ENCODE peak calls at places on chromosomes 4 and X, in nine cellular contexts. Y, W, T, D, I, Q, O, N and L are unnamed samples.

GRCh38 chrX:14235004-14235403 is 205.3 kb upstream of the GEMIN8 start:
- DNase-seq in Y (no peak), W (no peak), T (no peak), D (no peak), I (no peak), Q (no peak), O (no peak), N (no peak), L (no peak)

GRCh38 chrX:104564921-104565703 is 887 bp upstream of the IL1RAPL2 start:
- DNase-seq in Y (no peak), W (no peak), T (no peak), D (no peak), I (no peak), Q (no peak), O (no peak), N (no peak), L (no peak)

GRCh38 chr4:2806392-2807355 is 13.8 kb downstream of the SH3BP2 start:
- DNase-seq in Y (no peak), W (peak; percentile 74), T (no peak), D (peak; percentile 85), I (peak; percentile 55), Q (peak; percentile 84), O (no peak), N (peak; percentile 49), L (no peak)

GRCh38 chr4:66750273-66750672 is 795.0 kb downstream of the CENPC start:
- DNase-seq in Y (no peak), W (no peak), T (no peak), D (no peak), I (no peak), Q (no peak), O (no peak), N (no peak), L (no peak)

GRCh38 chrX:23332888-23333821 is 1.5 kb upstream of the PTCHD1 start:
- DNase-seq in Y (no peak), W (no peak), T (no peak), D (no peak), I (no peak), Q (no peak), O (peak; percentile 25), N (no peak), L (no peak)

GRCh38 chr4:107035711-107036601 is at the start of gene DKK2:
- DNase-seq in Y (no peak), W (peak; percentile 49), T (no peak), D (peak; percentile 46), I (peak; percentile 28), Q (peak; percentile 22), O (peak; percentile 45), N (peak; percentile 16), L (no peak)

GRCh38 chrX:44093431-44093830 is 120.2 kb upstream of the NDP start:
- DNase-seq in Y (no peak), W (no peak), T (no peak), D (no peak), I (no peak), Q (no peak), O (no peak), N (no peak), L (no peak)

GRCh38 chr4:99885063-99885664 is 9.1 kb downstream of the LAMTOR3 start:
- DNase-seq in Y (no peak), W (no peak), T (no peak), D (no peak), I (peak; percentile 38), Q (peak; percentile 62), O (peak; percentile 51), N (no peak), L (peak; percentile 16)

DNA sequence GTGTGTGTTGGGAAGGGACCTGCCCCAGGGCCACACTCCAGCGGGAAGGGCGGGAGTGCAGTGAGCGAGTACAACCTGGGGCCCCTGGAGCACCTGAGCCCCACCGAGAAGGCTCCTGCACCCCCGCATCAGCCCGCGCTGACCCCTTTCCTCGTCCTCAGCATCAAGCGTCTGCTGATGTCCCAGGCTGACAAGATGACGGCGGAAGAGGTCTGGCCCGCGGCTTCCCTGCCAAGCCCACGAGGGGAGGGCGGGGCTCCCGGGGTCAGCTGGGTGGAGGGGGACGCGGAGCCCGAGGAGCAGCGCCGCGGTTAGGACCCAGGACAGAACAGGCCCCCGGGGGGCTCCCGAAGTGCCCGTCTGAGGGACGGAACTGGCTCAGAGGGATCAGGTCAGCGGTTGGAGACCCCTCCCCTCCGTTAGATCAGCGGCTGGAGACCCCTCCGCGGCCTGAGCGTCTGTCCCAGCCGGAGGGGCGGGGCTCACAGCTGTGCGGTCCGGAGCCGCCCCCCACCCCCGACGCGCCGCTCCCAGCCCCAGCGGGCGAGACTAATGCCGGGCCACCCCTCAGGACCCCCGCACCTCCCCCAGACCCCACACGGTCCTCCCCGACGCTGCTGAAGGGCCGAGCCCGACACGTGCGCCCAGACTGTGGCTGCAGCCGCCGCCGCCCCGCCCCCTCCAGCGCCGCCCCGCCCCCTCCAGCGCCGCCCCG is 6.7 kb downstream of the MYL5 start:
- DNase-seq in Y (no peak), W (no peak), T (no peak), D (peak; percentile 81), I (no peak), Q (peak; percentile 54), O (peak; percentile 81), N (peak; percentile 63), L (no peak)
- H3K4me3 ChIP-seq in Y (peak overlapping the region; percentile 47), W (peak overlapping the region; percentile 61), T (peak overlapping the region; percentile 40), D (peak overlapping the region; percentile 67), I (peak overlapping the region; percentile 29), Q (peak overlapping the region; percentile 35), O (peak overlapping the region; percentile 60), N (peak overlapping the region; percentile 39), L (peak overlapping the region; percentile 41)

GRCh38 chrX:49270249-49270921 is 792 bp downstream of the PPP1R3F start:
- DNase-seq in Y (no peak), W (no peak), T (no peak), D (no peak), I (no peak), Q (peak; percentile 5), O (no peak), N (no peak), L (no peak)

GRCh38 chrX:49269768-49270248 is at the start of gene PPP1R3F:
- DNase-seq in Y (no peak), W (no peak), T (no peak), D (peak; percentile 50), I (no peak), Q (no peak), O (no peak), N (no peak), L (no peak)

GRCh38 chrX:49271341-49271740 is 1.7 kb downstream of the PPP1R3F start:
- DNase-seq in Y (no peak), W (no peak), T (no peak), D (no peak), I (no peak), Q (no peak), O (no peak), N (no peak), L (no peak)

GRCh38 chrX:49268702-49269009 is 937 bp upstream of the PPP1R3F start:
- DNase-seq in Y (no peak), W (no peak), T (no peak), D (no peak), I (no peak), Q (no peak), O (no peak), N (no peak), L (no peak)

DNA sequence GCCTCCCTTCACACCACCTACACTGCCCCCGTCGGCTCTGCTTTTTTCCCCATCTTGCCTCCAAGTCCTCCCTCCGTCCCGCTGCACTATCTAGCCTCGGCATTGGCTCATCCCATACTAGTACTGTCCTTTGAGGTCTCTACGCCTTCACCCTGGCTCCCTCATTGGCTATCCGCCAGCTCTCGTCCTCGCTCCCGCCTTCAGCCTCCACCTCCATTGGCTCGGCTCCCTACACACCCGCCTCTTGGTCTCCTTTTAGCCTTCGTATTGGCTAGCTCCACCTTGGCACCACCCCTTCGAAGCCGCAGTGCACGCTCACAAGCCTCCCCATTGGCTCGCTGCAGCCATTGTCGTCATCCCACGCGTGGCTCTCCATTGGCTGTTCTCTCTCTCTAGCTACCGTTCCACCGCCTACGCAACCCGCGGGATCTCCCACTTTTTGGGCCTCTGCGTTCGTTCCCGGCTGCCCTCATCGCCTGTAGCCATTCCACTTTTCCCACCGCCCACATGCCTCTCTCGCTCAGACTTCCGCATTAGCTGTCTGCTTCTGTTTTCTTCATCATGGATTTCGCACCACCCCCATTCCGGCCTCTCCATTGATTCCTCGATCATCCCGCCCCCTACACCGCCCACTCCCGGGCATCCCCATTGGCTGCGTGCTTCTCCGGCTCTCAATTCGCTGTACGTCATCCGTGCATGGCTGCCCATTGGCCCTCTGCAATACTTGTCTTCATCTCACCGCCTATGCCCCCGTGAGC is 404 bp upstream of the PPP1R3F start:
- DNase-seq in Y (peak; percentile 93), W (peak; percentile 95), T (peak; percentile 95), D (peak; percentile 96), I (peak; percentile 97), Q (peak; percentile 99), O (peak; percentile 94), N (peak; percentile 95), L (peak; percentile 89)
- TF ChIP-seq CTCF in Y (no peak), W (no peak), T (no peak), D (no peak), I (no peak), Q (no peak), O (no peak), N (no peak), L (no peak)

GRCh38 chrX:152450076-152450475 is 1.0 kb downstream of the GABRA3 start:
- DNase-seq in Y (no peak), W (no peak), T (no peak), D (no peak), I (no peak), Q (no peak), O (no peak), N (no peak), L (no peak)

GRCh38 chrX:152445926-152446325 is 5.2 kb downstream of the GABRA3 start:
- DNase-seq in Y (no peak), W (no peak), T (no peak), D (no peak), I (no peak), Q (no peak), O (no peak), N (no peak), L (no peak)

DNA sequence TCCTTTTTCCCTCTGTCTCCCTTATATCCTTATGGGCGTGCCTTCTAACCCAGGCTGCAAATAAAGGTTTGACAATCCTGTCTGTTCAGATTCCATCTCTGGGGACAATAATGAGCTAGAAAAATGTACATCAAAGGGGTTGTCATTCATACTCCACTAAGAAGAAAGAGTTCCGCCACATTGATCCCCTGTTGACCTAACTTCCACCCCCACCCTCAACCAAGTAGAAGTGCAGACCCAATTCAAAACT is 541 bp upstream of the GABRA3 start:
- DNase-seq in Y (no peak), W (no peak), T (no peak), D (no peak), I (no peak), Q (no peak), O (no peak), N (no peak), L (no peak)
- H3K4me3 ChIP-seq in Y (no peak overlapping the region), W (peak overlapping the region; percentile 45), T (no peak overlapping the region), D (no peak overlapping the region), I (no peak overlapping the region), Q (no peak overlapping the region), O (no peak overlapping the region), N (no peak overlapping the region), L (no peak overlapping the region)

GRCh38 chr4:18932940-18933339 is 911.4 kb upstream of the LCORL start:
- DNase-seq in Y (no peak), W (no peak), T (no peak), D (no peak), I (no peak), Q (no peak), O (no peak), N (no peak), L (no peak)

GRCh38 chr4:18931643-18932373 is 910.3 kb upstream of the LCORL start:
- DNase-seq in Y (no peak), W (no peak), T (no peak), D (no peak), I (no peak), Q (no peak), O (no peak), N (no peak), L (no peak)

GRCh38 chr4:18935956-18936355 is 914.4 kb upstream of the LCORL start:
- DNase-seq in Y (no peak), W (no peak), T (no peak), D (no peak), I (no peak), Q (no peak), O (peak; percentile 6), N (no peak), L (no peak)

GRCh38 chr4:18937080-18937479 is 915.5 kb upstream of the LCORL start:
- DNase-seq in Y (no peak), W (no peak), T (no peak), D (no peak), I (no peak), Q (no peak), O (no peak), N (no peak), L (no peak)

DNA sequence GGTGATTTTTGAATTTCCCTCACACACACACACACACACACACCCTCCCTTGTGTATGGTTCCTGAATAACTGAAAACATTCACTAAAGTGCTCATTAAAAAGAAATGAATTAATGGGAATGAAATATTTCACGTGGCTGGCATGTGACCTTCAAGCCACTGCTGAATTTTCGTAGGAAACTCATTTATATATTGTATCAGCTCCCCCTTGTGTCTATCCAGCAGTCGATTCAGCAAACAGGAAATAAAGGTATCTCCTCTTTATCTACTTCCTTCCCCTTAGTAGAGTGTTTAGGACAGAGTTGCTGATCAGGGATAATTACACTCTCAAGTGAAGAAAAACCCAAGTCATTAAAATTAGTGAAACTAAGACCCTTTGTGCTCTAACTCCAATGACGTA is 912.6 kb upstream of the LCORL start:
- DNase-seq in Y (no peak), W (no peak), T (no peak), D (no peak), I (no peak), Q (no peak), O (no peak), N (no peak), L (no peak)
- TF ChIP-seq CTCF in Y (no peak), W (peak; percentile 30), T (no peak), D (no peak), I (peak; percentile 16), Q (no peak), O (no peak), N (no peak), L (no peak)